ENCODE peak calls at places on chromosomes 7 and 10, in nine cellular contexts. E, N, M, T, Y, L, V, S and R are unnamed samples.

GRCh38 chr7:96827701-96828100 is 118.1 kb upstream of the SEM1 start:
- DNase-seq in E (no peak), N (no peak), M (no peak), T (no peak), Y (no peak), L (no peak), V (no peak), S (no peak), R (no peak)

GRCh38 chr10:30738416-30738815 is 108.9 kb upstream of the LYZL2 start:
- DNase-seq in E (no peak), N (no peak), M (no peak), T (no peak), Y (no peak), L (no peak), V (no peak), S (no peak), R (no peak)

GRCh38 chr10:61028861-61029361 is 84.9 kb upstream of the RHOBTB1 start:
- DNase-seq in E (no peak), N (peak), M (peak), T (peak), Y (no peak), L (no peak), V (no peak), S (no peak), R (no peak)

GRCh38 chr10:71599518-71599917 is 120.1 kb downstream of the C10orf105 start:
- DNase-seq in E (no peak), N (no peak), M (no peak), T (no peak), Y (no peak), L (no peak), V (no peak), S (no peak), R (no peak)

GRCh38 chr10:125102216-125102615 is 58.1 kb downstream of the CTBP2 start:
- DNase-seq in E (no peak), N (peak), M (peak), T (peak), Y (peak), L (no peak), V (no peak), S (no peak), R (no peak)

GRCh38 chr10:6014241-6014761 is 37.0 kb upstream of the IL15RA start:
- DNase-seq in E (peak), N (peak), M (peak), T (peak), Y (peak), L (peak), V (peak), S (peak), R (no peak)

GRCh38 chr10:63703113-63703670 is 182.0 kb downstream of the REEP3 start:
- DNase-seq in E (no peak), N (peak), M (peak), T (no peak), Y (no peak), L (no peak), V (no peak), S (no peak), R (no peak)

GRCh38 chr7:156898938-156899337 is 6.0 kb upstream of the LMBR1 start:
- DNase-seq in E (no peak), N (no peak), M (no peak), T (no peak), Y (no peak), L (no peak), V (no peak), S (no peak), R (no peak)

GRCh38 chr10:74766501-74766900 is 59.9 kb upstream of the KAT6B start:
- DNase-seq in E (no peak), N (no peak), M (no peak), T (no peak), Y (no peak), L (no peak), V (no peak), S (no peak), R (no peak)

GRCh38 chr7:25949672-25950487 is 202.1 kb upstream of the NFE2L3 start:
- DNase-seq in E (peak), N (no peak), M (no peak), T (no peak), Y (no peak), L (peak), V (no peak), S (no peak), R (no peak)
- TF ChIP-seq CTCF in E (peak), N (no peak), M (no peak), T (no peak), Y (no peak), L (no peak), V (no peak), S (no peak), R (peak)

DNA sequence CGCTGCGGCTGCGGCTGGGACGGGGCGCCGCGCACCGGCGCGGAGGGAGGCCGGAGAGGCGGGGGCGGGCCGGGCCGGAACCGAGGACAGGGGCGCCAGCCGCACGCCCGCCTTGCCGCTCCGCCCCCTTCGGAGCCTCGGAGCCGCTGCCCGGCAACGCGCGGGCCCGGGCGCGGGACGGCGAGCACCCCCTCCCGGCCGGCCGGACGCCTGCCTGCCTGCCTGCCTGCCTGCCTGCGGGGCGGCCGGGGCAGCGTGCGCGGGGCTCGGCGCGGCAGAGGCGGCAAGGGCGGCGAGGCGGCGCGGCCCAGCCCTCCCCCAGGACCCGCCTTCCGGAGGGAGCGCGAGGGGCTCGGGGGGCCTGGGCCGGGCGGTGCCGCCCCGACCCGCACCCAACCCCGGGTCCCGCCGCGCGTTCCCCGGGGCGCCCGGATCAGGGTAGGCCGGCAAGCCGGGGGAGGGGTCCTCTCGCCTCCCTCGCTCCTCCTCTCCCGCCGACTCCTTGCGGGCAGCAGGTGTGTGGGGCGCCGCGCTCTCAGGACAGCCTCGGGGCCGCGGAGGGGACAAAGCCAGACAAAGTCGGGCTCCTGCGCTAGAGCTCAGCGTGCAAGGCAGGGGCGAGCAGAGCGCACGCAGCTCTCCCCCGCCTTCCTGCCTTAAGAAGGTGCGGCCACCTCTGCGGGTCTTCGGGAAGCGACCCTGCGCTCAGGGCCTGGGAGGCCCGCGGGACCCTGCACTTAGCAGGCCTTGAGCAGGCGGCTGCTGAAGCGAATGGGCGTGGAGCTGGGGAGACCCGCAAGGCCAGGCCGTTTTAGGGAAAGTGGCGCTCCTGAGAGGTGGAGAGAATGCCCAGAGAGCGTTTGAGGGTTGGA is at the start of gene KIAA1549:
- DNase-seq in E (peak), N (peak), M (peak), T (no peak), Y (peak), L (peak), V (peak), S (peak), R (peak)
- TF ChIP-seq CTCF in E (peak), N (no peak), M (no peak), T (no peak), Y (peak), L (no peak), V (no peak), S (peak), R (peak)

GRCh38 chr7:72161534-72161933 is 250.6 kb downstream of the CALN1 start:
- DNase-seq in E (no peak), N (no peak), M (no peak), T (no peak), Y (no peak), L (no peak), V (no peak), S (no peak), R (no peak)
- TF ChIP-seq CTCF in E (peak), N (no peak), M (no peak), T (no peak), Y (no peak), L (no peak), V (no peak), S (no peak), R (peak)

GRCh38 chr10:12479924-12480323 is 130.6 kb downstream of the CAMK1D start:
- DNase-seq in E (no peak), N (no peak), M (no peak), T (no peak), Y (no peak), L (no peak), V (no peak), S (no peak), R (no peak)
- TF ChIP-seq CTCF in E (no peak), N (no peak), M (no peak), T (no peak), Y (no peak), L (no peak), V (no peak), S (no peak), R (no peak)